ENCODE peak calls at places on chromosome 13, in four cellular contexts. Z is WTC11, S is neural progenitor cell, P is psoas muscle. Q is an unnamed sample.

GRCh38 chr13:49669735-49670309 is 21.5 kb downstream of the EBPL start:
- DNase-seq in Z (peak), S (peak), P (peak), Q (peak)

GRCh38 chr13:27355894-27356293 is 68.5 kb upstream of the GTF3A start:
- DNase-seq in Z (peak), S (peak), P (no peak), Q (no peak)

GRCh38 chr13:26185720-26186119 is 36.4 kb downstream of the RNF6 start:
- DNase-seq in Z (no peak), S (no peak), P (no peak), Q (no peak)

GRCh38 chr13:106917024-106917491 is 349.1 kb upstream of the ARGLU1 start:
- DNase-seq in Z (peak), S (peak), P (peak), Q (no peak)

GRCh38 chr13:72253754-72254153 is 386.8 kb upstream of the DACH1 start:
- DNase-seq in Z (no peak), S (no peak), P (no peak), Q (no peak)

GRCh38 chr13:87999791-88000190 is 328.6 kb downstream of the SLITRK5 start:
- DNase-seq in Z (no peak), S (no peak), P (no peak), Q (no peak)

GRCh38 chr13:101408154-101408553 is 8.2 kb downstream of the NALCN start:
- DNase-seq in Z (no peak), S (no peak), P (no peak), Q (no peak)

GRCh38 chr13:98821372-98822237 is 69.1 kb upstream of the SLC15A1 start:
- DNase-seq in Z (no peak), S (no peak), P (no peak), Q (no peak)

GRCh38 chr13:102693781-102694180 is 1.1 kb downstream of the METTL21C start:
- DNase-seq in Z (no peak), S (no peak), P (no peak), Q (no peak)

GRCh38 chr13:84648069-84648640 is 765.9 kb upstream of the SLITRK1 start:
- DNase-seq in Z (no peak), S (no peak), P (no peak), Q (no peak)

GRCh38 chr13:75402787-75403186 is 79.2 kb downstream of the TBC1D4 start:
- DNase-seq in Z (no peak), S (peak), P (no peak), Q (no peak)

GRCh38 chr13:72208112-72208645 is 341.2 kb upstream of the DACH1 start:
- DNase-seq in Z (no peak), S (no peak), P (no peak), Q (no peak)

GRCh38 chr13:20001351-20001750 is 42.8 kb downstream of the ZMYM2 start:
- DNase-seq in Z (no peak), S (no peak), P (no peak), Q (no peak)

GRCh38 chr13:60448907-60449510 is 52.0 kb downstream of the TDRD3 start:
- DNase-seq in Z (no peak), S (peak), P (no peak), Q (no peak)

GRCh38 chr13:80144493-80144892 is 196.4 kb downstream of the SPRY2 start:
- DNase-seq in Z (no peak), S (no peak), P (no peak), Q (no peak)

GRCh38 chr13:80139196-80139595 is 201.7 kb downstream of the SPRY2 start:
- DNase-seq in Z (no peak), S (no peak), P (no peak), Q (no peak)

GRCh38 chr13:80137994-80138393 is 202.9 kb downstream of the SPRY2 start:
- DNase-seq in Z (no peak), S (no peak), P (no peak), Q (no peak)

GRCh38 chr13:80145291-80145690 is 195.6 kb downstream of the SPRY2 start:
- DNase-seq in Z (no peak), S (no peak), P (no peak), Q (no peak)

DNA sequence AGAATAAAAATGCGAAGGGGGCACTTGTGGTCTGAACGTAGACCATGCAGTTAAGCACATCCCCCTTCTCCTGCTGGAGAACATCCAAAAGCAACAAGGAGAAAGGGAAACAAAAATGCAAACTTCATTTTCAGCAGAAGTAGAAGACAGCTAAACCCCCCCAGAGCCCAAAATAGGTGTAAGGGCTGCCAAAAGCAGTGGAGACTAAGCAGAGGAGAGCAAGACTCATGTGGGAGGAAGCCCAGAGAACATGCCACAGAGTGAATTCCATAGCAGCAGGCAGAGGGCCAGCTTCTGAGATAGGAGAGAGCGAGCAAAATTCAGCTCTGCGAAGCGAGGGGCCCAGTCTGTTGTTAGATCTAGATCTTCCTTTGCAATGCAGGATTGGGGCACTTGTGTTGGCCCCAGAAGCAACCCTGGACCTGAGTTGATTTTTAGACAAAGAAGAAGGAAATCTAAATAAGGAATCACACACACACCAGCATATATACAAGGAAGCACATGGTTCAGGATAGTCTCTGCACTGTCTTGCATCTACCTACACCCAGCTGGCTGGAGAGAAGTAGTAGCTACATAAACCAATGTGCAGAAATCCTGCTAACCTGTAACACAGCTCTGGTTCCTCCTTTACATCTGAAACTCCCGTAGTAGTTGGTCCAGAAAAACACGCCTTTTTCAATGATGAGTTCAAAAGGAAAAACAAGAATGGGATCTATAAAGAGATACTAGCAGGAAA is 199.6 kb downstream of the SPRY2 start:
- DNase-seq in Z (no peak), S (peak), P (peak), Q (peak)
- TF ChIP-seq CTCF in Z (no peak), S (no peak), P (no peak), Q (no peak)

GRCh38 chr13:29254971-29255370 is 340.5 kb downstream of the SLC7A1 start:
- DNase-seq in Z (no peak), S (no peak), P (no peak), Q (no peak)

GRCh38 chr13:29266261-29266660 is 329.2 kb downstream of the SLC7A1 start:
- DNase-seq in Z (no peak), S (no peak), P (no peak), Q (no peak)

GRCh38 chr13:29255567-29255966 is 339.9 kb downstream of the SLC7A1 start:
- DNase-seq in Z (no peak), S (no peak), P (no peak), Q (no peak)

DNA sequence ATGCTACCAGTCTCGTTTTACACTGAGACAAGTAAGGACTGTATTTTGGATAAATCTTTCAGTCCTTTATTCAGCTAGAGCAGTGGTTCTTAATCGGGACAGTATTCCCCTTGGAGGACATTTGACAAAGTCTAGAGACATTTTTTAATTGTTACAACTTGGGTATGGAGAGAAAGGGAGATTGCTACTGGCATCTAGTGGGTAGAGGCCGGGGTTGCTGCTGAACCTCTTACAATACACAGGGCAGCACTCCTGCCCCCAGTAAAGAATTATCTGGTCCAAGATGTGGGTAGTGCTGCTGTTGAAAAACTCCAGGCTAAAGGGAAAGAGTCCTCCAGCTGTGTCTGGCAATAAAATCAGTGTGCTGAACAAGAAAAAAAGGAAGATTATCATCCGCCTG is 334.8 kb downstream of the SLC7A1 start:
- DNase-seq in Z (no peak), S (no peak), P (no peak), Q (no peak)
- TF ChIP-seq CTCF in Z (no peak), S (peak), P (no peak), Q (no peak)

DNA sequence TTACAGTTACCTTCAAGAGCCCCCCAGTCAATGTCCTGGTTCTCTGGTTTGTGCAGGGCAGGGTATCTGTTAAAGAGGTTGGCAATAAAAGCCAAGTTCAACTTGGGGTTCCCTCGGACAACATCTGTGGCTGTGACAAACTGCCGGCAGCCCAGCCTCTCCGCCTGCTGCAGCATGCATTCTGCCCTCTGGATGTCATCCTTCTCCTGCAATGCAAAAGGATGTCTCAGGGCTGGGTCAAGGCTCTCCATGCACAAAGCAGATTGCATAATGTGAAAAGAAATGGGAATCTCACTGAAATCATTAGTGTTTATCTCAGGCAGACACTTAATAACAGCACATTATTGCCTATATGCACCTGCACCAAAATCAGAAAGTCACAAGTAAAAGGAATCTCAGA is 35.1 kb downstream of the LCP1 start:
- DNase-seq in Z (peak), S (peak), P (no peak), Q (no peak)
- TF ChIP-seq CTCF in Z (no peak), S (peak), P (no peak), Q (no peak)

GRCh38 chr13:30355405-30355741 is 48.0 kb upstream of the KATNAL1 start:
- DNase-seq in Z (peak), S (peak), P (no peak), Q (no peak)
- TF ChIP-seq CTCF in Z (no peak), S (no peak), P (peak), Q (peak)

Q was measured in mesothelial cell of epicardium.